ENCODE peak calls at places on chromosomes 7 and 10, in nine cellular contexts. W is HCT116, E is skeletal muscle cell, Y is cardiac muscle cell, S is A549, Q is GM12865, R is breast epithelium, C is vagina, A is lower leg skin. H is an unnamed sample.

GRCh38 chr10:48470893-48471805 is 133.7 kb downstream of the ARHGAP22 start:
- DNase-seq in C (no peak), W (no peak), A (no peak), S (no peak), E (no peak), Y (peak; percentile 11), R (no peak), Q (no peak), H (no peak)

GRCh38 chr10:18233775-18234174 is 93.6 kb downstream of the CACNB2 start:
- DNase-seq in Q (peak; percentile 1), Y (no peak), A (no peak), C (no peak), W (no peak), S (no peak), R (no peak), E (no peak), H (no peak)

GRCh38 chr10:101903827-101904520 is 60.4 kb upstream of the KCNIP2 start:
- DNase-seq in R (no peak), A (no peak), C (no peak), Y (no peak), E (peak; percentile 55), Q (peak; percentile 92), S (no peak), W (no peak), H (no peak)

GRCh38 chr7:30521532-30521931 is 16.9 kb upstream of the GGCT start:
- DNase-seq in A (peak; percentile 63), Y (peak; percentile 80), C (no peak), R (no peak), E (peak; percentile 14), Q (no peak), W (no peak), S (no peak), H (no peak)

GRCh38 chr10:97823734-97824133 is 25.9 kb upstream of the GOLGA7B start:
- DNase-seq in C (no peak), Q (no peak), S (no peak), R (peak; percentile 51), A (no peak), E (no peak), W (no peak), Y (no peak), H (no peak)

GRCh38 chr7:27156508-27156898 is at the start of gene HOXA7:
- DNase-seq in C (no peak), A (no peak), R (peak; percentile 80), W (no peak), S (peak; percentile 73), Y (no peak), Q (no peak), E (no peak), H (peak; percentile 85)

GRCh38 chr10:35641430-35642015 is 573 bp downstream of the FZD8 start:
- DNase-seq in E (no peak), Q (peak; percentile 36), A (no peak), S (peak; percentile 27), W (no peak), C (no peak), Y (peak; percentile 50), R (no peak), H (no peak)

GRCh38 chr10:2358586-2358985 is 621.3 kb upstream of the ADARB2 start:
- DNase-seq in Y (no peak), S (no peak), E (no peak), A (no peak), R (no peak), W (no peak), C (no peak), Q (no peak), H (no peak)

GRCh38 chr7:27143950-27144798 is 693 bp upstream of the HOXA5 start:
- DNase-seq in R (peak; percentile 17), Y (no peak), S (no peak), E (no peak), A (no peak), W (no peak), C (no peak), Q (no peak), H (no peak)

GRCh38 chr10:21261705-21262285 is 263.7 kb downstream of the SKIDA1 start:
- DNase-seq in R (no peak), A (no peak), Q (no peak), S (no peak), C (no peak), W (no peak), E (no peak), Y (no peak), H (no peak)

GRCh38 chr10:21523557-21524008 is 1.9 kb downstream of the SKIDA1 start:
- DNase-seq in W (no peak), C (no peak), E (no peak), S (no peak), R (no peak), Y (peak; percentile 62), Q (no peak), A (no peak), H (peak; percentile 41)

GRCh38 chr7:79182283-79182682 is 271.2 kb downstream of the MAGI2 start:
- DNase-seq in C (no peak), W (no peak), S (no peak), Q (no peak), E (peak; percentile 64), A (no peak), R (no peak), Y (peak; percentile 86), H (no peak)

GRCh38 chr7:111755388-111755787 is 193.1 kb upstream of the IMMP2L start:
- DNase-seq in C (no peak), Q (no peak), Y (no peak), E (no peak), S (no peak), A (no peak), R (no peak), W (no peak), H (no peak)

GRCh38 chr7:423312-424260 is 96.1 kb downstream of the PDGFA start:
- DNase-seq in R (no peak), A (no peak), Y (no peak), C (no peak), S (no peak), Q (no peak), E (no peak), W (no peak), H (no peak)

GRCh38 chr7:426510-426909 is 93.1 kb downstream of the PDGFA start:
- DNase-seq in A (no peak), R (no peak), E (no peak), Q (no peak), Y (no peak), C (no peak), S (no peak), W (no peak), H (no peak)

GRCh38 chr7:424301-424935 is 95.2 kb downstream of the PDGFA start:
- DNase-seq in E (no peak), C (no peak), W (no peak), R (no peak), Q (no peak), Y (no peak), A (no peak), S (no peak), H (no peak)

GRCh38 chr7:425794-426188 is 93.9 kb downstream of the PDGFA start:
- DNase-seq in C (no peak), S (no peak), A (no peak), Y (no peak), W (no peak), R (no peak), Q (no peak), E (no peak), H (no peak)

GRCh38 chr7:424961-425793 is 94.5 kb downstream of the PDGFA start:
- DNase-seq in R (peak; percentile 30), E (no peak), W (no peak), A (no peak), S (no peak), Q (no peak), C (no peak), Y (no peak), H (no peak)
- H3K4me3 ChIP-seq in R (no peak overlapping the region), E (no peak overlapping the region), W (no peak overlapping the region), A (no peak overlapping the region), S (no peak overlapping the region), Q (no peak overlapping the region), C (no peak overlapping the region), Y (no peak overlapping the region), H (no peak overlapping the region)

DNA sequence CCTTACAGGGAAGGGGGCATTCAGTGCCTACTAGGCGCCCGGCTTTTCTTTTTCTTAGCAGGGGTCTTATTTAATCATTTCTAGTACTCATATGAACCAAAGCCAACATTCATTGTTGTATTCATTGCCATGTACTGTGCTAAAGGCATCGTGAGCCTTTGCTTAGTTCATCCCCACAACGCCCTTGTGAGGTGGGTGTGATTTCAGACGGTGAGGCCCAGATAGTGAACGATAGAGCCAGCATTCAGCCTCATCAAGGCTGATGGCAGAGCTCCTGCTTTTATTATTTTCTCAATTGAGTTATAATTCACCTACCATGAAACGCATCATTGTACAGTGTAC is 50.0 kb downstream of the HK1 start:
- DNase-seq in W (no peak), Q (peak; percentile 11), A (no peak), Y (no peak), S (no peak), R (no peak), C (no peak), E (no peak), H (no peak)
- H3K4me3 ChIP-seq in W (no peak overlapping the region), Q (peak overlapping the region; percentile 54), A (no peak overlapping the region), Y (no peak overlapping the region), S (no peak overlapping the region), R (no peak overlapping the region), C (peak overlapping the region; percentile 16), E (no peak overlapping the region), H (no peak overlapping the region)

DNA sequence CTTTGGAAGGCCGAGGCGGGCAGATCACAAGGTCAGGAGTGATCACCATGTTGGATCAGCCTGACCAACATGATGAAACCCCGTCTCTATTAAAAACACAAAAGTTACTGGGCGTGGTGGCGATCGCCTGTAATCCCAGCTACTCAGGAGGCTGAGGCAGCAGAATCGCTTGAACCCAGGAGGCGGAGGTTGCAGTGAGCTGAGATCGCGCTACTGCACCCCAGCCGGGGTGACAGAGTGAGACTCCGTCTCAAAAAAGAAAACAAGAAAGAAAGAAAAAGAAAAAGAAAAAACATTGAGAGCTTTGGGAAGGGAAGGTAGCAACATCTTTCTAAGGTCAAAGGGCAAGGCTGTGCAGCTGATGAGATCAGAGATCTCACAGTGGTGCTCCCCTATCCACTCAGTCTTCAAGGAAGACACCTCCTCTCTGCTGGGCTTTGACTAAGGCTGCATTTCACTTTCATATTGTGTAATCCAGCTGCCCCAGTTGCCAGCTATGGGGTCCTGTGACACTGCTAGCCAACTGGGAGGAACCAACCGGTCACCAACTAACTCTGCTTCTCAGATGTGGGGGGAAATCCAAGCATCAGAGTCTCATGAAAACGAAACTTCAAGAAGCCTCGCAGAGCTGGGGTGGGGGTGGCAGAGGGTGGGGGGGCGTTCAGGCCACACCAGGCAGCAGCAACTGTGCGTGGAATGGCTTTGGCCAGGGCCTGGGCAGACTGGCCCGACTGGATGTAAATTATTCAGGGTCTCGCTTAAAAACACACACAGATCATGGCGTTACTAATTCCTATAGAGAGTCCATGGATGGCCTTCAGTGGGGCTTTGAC is 1.5 kb downstream of the IL15RA start:
- DNase-seq in Q (peak; percentile 95), E (no peak), C (no peak), A (peak; percentile 61), Y (peak; percentile 64), W (no peak), R (peak; percentile 48), S (no peak), H (no peak)
- H3K4me3 ChIP-seq in Q (peak overlapping the region; percentile 83), E (no peak overlapping the region), C (peak overlapping the region; percentile 96), A (no peak overlapping the region), Y (no peak overlapping the region), W (peak overlapping the region; percentile 83), R (peak overlapping the region; percentile 69), S (no peak overlapping the region), H (no peak overlapping the region)

DNA sequence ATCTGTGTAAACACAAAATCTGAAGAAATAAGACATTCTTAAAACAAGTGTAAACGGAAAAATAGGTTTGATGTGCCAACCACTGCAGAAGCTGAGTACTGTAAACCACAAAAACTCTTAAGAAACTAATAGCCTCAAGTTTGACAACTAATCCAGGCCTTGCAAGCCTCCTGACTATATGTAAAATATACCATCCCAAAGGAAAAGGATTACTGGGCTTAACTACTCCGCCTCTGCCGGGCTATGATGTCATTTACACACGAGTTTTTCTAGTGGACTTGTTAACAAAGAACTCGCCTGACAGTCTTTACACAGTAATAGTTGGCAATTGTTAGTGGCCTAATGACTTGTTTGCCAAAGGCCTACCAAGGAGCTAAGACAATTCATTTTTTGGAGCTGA is 2.1 kb downstream of the KIF5B start:
- DNase-seq in E (no peak), R (peak; percentile 32), S (no peak), Y (peak; percentile 72), Q (peak; percentile 3), A (no peak), C (no peak), W (no peak), H (no peak)
- H3K4me3 ChIP-seq in E (peak overlapping the region; percentile 93), R (peak overlapping the region; percentile 97), S (peak overlapping the region; percentile 96), Y (peak overlapping the region; percentile 91), Q (peak overlapping the region; percentile 95), A (no peak overlapping the region), C (peak overlapping the region; percentile 94), W (peak overlapping the region; percentile 96), H (peak overlapping the region; percentile 97)